ENCODE peak calls at places on chromosomes 13 and 19, in seven cellular contexts. One of them, this sample, is unnamed.

GRCh38 chr13:112521073-112521685 is 66.8 kb downstream of the TUBGCP3 start:
- DNase-seq in HFF-Myc: no peak
- DNase-seq in HFFc6: no peak
- DNase-seq in adrenal gland: no peak
- DNase-seq in cardiac muscle cell: no peak
- DNase-seq in stomach: no peak
- DNase-seq in AG04450: no peak
- DNase-seq in this sample: no peak

GRCh38 chr19:4197625-4198466 is 15.4 kb downstream of the ANKRD24 start:
- DNase-seq in stomach: no peak
- DNase-seq in cardiac muscle cell: no peak
- DNase-seq in AG04450: no peak
- DNase-seq in HFF-Myc: no peak
- DNase-seq in HFFc6: no peak
- DNase-seq in adrenal gland: no peak
- DNase-seq in this sample: no peak

GRCh38 chr19:5686647-5687359 is 3.3 kb upstream of the RPL36 start:
- DNase-seq in HFFc6: peak
- DNase-seq in adrenal gland: peak
- DNase-seq in cardiac muscle cell: peak
- DNase-seq in stomach: peak
- DNase-seq in HFF-Myc: peak
- DNase-seq in AG04450: peak
- DNase-seq in this sample: peak

GRCh38 chr19:42037649-42038048 is 32.4 kb downstream of the GRIK5 start:
- DNase-seq in adrenal gland: no peak
- DNase-seq in HFFc6: no peak
- DNase-seq in stomach: no peak
- DNase-seq in HFF-Myc: no peak
- DNase-seq in AG04450: no peak
- DNase-seq in cardiac muscle cell: no peak
- DNase-seq in this sample: no peak

GRCh38 chr13:21537105-21537504 is 66.9 kb downstream of the MICU2 start:
- DNase-seq in HFFc6: no peak
- DNase-seq in stomach: no peak
- DNase-seq in cardiac muscle cell: peak
- DNase-seq in HFF-Myc: no peak
- DNase-seq in adrenal gland: no peak
- DNase-seq in AG04450: no peak
- DNase-seq in this sample: no peak

GRCh38 chr13:44410328-44410859 is 36.8 kb downstream of the SERP2 start:
- DNase-seq in HFFc6: no peak
- DNase-seq in AG04450: no peak
- DNase-seq in adrenal gland: no peak
- DNase-seq in cardiac muscle cell: no peak
- DNase-seq in HFF-Myc: no peak
- DNase-seq in stomach: peak
- DNase-seq in this sample: no peak

GRCh38 chr13:100423375-100423774 is 165.2 kb downstream of the GGACT start:
- DNase-seq in stomach: no peak
- DNase-seq in AG04450: no peak
- DNase-seq in HFF-Myc: no peak
- DNase-seq in HFFc6: no peak
- DNase-seq in adrenal gland: no peak
- DNase-seq in cardiac muscle cell: peak
- DNase-seq in this sample: peak

GRCh38 chr19:35085947-35086346 is 29.7 kb upstream of the FXYD3 start:
- DNase-seq in HFFc6: no peak
- DNase-seq in cardiac muscle cell: no peak
- DNase-seq in adrenal gland: no peak
- DNase-seq in stomach: no peak
- DNase-seq in AG04450: no peak
- DNase-seq in HFF-Myc: no peak
- DNase-seq in this sample: no peak

GRCh38 chr13:109744512-109745051 is 41.8 kb downstream of the IRS2 start:
- DNase-seq in AG04450: peak
- DNase-seq in cardiac muscle cell: peak
- DNase-seq in HFFc6: peak
- DNase-seq in HFF-Myc: peak
- DNase-seq in adrenal gland: peak
- DNase-seq in stomach: no peak
- DNase-seq in this sample: no peak

GRCh38 chr13:98599502-98600328 is 22.8 kb upstream of the STK24 start:
- DNase-seq in HFF-Myc: no peak
- DNase-seq in cardiac muscle cell: no peak
- DNase-seq in adrenal gland: no peak
- DNase-seq in AG04450: no peak
- DNase-seq in HFFc6: no peak
- DNase-seq in stomach: no peak
- DNase-seq in this sample: no peak

GRCh38 chr13:98592353-98592740 is 15.4 kb upstream of the STK24 start:
- DNase-seq in adrenal gland: no peak
- DNase-seq in stomach: no peak
- DNase-seq in cardiac muscle cell: no peak
- DNase-seq in AG04450: no peak
- DNase-seq in HFFc6: no peak
- DNase-seq in HFF-Myc: no peak
- DNase-seq in this sample: no peak

GRCh38 chr13:98595134-98595533 is 18.2 kb upstream of the STK24 start:
- DNase-seq in stomach: no peak
- DNase-seq in adrenal gland: no peak
- DNase-seq in AG04450: no peak
- DNase-seq in HFF-Myc: no peak
- DNase-seq in cardiac muscle cell: no peak
- DNase-seq in HFFc6: no peak
- DNase-seq in this sample: no peak

DNA sequence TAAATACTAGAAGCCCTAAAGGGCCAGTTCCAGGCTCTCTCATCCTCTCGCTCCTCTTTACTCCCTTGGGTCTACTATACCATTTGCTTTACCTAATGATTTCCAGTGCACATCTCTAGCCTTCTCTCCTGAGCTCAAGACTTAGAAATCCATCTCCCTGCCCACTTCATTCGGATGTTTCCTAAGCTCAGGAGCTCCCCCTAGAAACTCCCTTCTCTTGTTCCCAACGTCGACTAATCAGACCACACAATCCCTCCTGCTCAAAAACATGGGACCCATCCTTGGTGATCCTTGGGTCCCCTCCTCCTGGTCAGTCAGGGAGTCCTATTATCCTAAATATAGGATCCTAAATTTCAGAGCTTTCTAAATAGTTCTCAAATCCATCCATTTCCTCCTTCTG is 21.1 kb upstream of the STK24 start:
- DNase-seq in adrenal gland: no peak
- DNase-seq in HFF-Myc: no peak
- DNase-seq in cardiac muscle cell: peak
- DNase-seq in HFFc6: no peak
- DNase-seq in stomach: no peak
- DNase-seq in AG04450: no peak
- DNase-seq in this sample: no peak
- TF ChIP-seq CTCF in adrenal gland: no peak
- TF ChIP-seq CTCF in HFF-Myc: peak
- TF ChIP-seq CTCF in cardiac muscle cell: peak
- TF ChIP-seq CTCF in HFFc6: peak
- TF ChIP-seq CTCF in stomach: no peak
- TF ChIP-seq CTCF in AG04450: peak
- TF ChIP-seq CTCF in this sample: no peak

GRCh38 chr13:66106246-66106645 is 1123.9 kb downstream of the PCDH9 start:
- DNase-seq in AG04450: no peak
- DNase-seq in stomach: no peak
- DNase-seq in HFF-Myc: no peak
- DNase-seq in cardiac muscle cell: no peak
- DNase-seq in adrenal gland: no peak
- DNase-seq in HFFc6: no peak
- DNase-seq in this sample: no peak

GRCh38 chr13:66117573-66117972 is 1112.6 kb downstream of the PCDH9 start:
- DNase-seq in AG04450: no peak
- DNase-seq in HFF-Myc: no peak
- DNase-seq in cardiac muscle cell: no peak
- DNase-seq in stomach: no peak
- DNase-seq in adrenal gland: no peak
- DNase-seq in HFFc6: no peak
- DNase-seq in this sample: no peak

GRCh38 chr13:66114127-66114526 is 1116.0 kb downstream of the PCDH9 start:
- DNase-seq in HFFc6: peak
- DNase-seq in cardiac muscle cell: no peak
- DNase-seq in HFF-Myc: peak
- DNase-seq in stomach: no peak
- DNase-seq in AG04450: no peak
- DNase-seq in adrenal gland: no peak
- DNase-seq in this sample: no peak

GRCh38 chr13:66111628-66112027 is 1118.5 kb downstream of the PCDH9 start:
- DNase-seq in stomach: no peak
- DNase-seq in HFF-Myc: no peak
- DNase-seq in adrenal gland: no peak
- DNase-seq in HFFc6: no peak
- DNase-seq in AG04450: no peak
- DNase-seq in cardiac muscle cell: no peak
- DNase-seq in this sample: no peak
- TF ChIP-seq CTCF in stomach: no peak
- TF ChIP-seq CTCF in HFF-Myc: no peak
- TF ChIP-seq CTCF in adrenal gland: no peak
- TF ChIP-seq CTCF in HFFc6: no peak
- TF ChIP-seq CTCF in AG04450: no peak
- TF ChIP-seq CTCF in cardiac muscle cell: no peak
- TF ChIP-seq CTCF in this sample: no peak

DNA sequence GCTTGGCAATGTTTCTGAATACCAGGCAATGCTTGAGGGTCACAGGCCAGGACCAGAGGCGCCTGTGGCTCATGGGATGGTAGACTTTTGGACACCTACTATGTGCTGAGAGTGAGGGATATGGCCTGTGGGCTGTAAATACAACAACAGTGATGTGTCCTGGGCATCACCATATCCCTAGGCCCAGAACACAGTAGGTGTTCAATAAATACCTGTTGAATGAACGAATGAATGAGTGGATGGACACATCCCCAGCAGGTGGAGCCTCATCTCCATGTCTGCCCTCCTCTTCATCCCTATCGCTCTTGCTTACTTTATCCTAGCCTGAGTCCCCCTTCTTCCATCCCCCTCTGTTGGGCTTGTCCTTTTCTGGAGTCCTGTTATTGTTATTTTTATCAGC is 16.5 kb upstream of the NANOS2 start:
- DNase-seq in stomach: no peak
- DNase-seq in cardiac muscle cell: no peak
- DNase-seq in adrenal gland: no peak
- DNase-seq in HFFc6: no peak
- DNase-seq in AG04450: no peak
- DNase-seq in HFF-Myc: no peak
- DNase-seq in this sample: no peak
- TF ChIP-seq CTCF in stomach: no peak
- TF ChIP-seq CTCF in cardiac muscle cell: no peak
- TF ChIP-seq CTCF in adrenal gland: no peak
- TF ChIP-seq CTCF in HFFc6: no peak
- TF ChIP-seq CTCF in AG04450: no peak
- TF ChIP-seq CTCF in HFF-Myc: no peak
- TF ChIP-seq CTCF in this sample: no peak

GRCh38 chr13:71799320-71799719 is 67.7 kb downstream of the DACH1 start:
- DNase-seq in HFF-Myc: no peak
- DNase-seq in HFFc6: no peak
- DNase-seq in adrenal gland: no peak
- DNase-seq in AG04450: no peak
- DNase-seq in stomach: no peak
- DNase-seq in cardiac muscle cell: no peak
- DNase-seq in this sample: no peak
- TF ChIP-seq CTCF in HFF-Myc: no peak
- TF ChIP-seq CTCF in HFFc6: no peak
- TF ChIP-seq CTCF in adrenal gland: no peak
- TF ChIP-seq CTCF in AG04450: no peak
- TF ChIP-seq CTCF in stomach: no peak
- TF ChIP-seq CTCF in cardiac muscle cell: no peak
- TF ChIP-seq CTCF in this sample: no peak

GRCh38 chr19:44813331-44814131 is 4.6 kb downstream of the BCAM start:
- DNase-seq in cardiac muscle cell: no peak
- DNase-seq in stomach: no peak
- DNase-seq in HFFc6: no peak
- DNase-seq in AG04450: no peak
- DNase-seq in HFF-Myc: no peak
- DNase-seq in adrenal gland: no peak
- DNase-seq in this sample: no peak
- TF ChIP-seq CTCF in cardiac muscle cell: no peak
- TF ChIP-seq CTCF in stomach: no peak
- TF ChIP-seq CTCF in HFFc6: no peak
- TF ChIP-seq CTCF in AG04450: no peak
- TF ChIP-seq CTCF in HFF-Myc: no peak
- TF ChIP-seq CTCF in adrenal gland: no peak
- TF ChIP-seq CTCF in this sample: no peak

GRCh38 chr13:34148359-34148758 is 330.4 kb downstream of the RFC3 start:
- DNase-seq in AG04450: no peak
- DNase-seq in cardiac muscle cell: no peak
- DNase-seq in HFF-Myc: no peak
- DNase-seq in HFFc6: no peak
- DNase-seq in adrenal gland: no peak
- DNase-seq in stomach: no peak
- DNase-seq in this sample: no peak

GRCh38 chr13:34145061-34145460 is 327.1 kb downstream of the RFC3 start:
- DNase-seq in AG04450: no peak
- DNase-seq in HFFc6: no peak
- DNase-seq in cardiac muscle cell: no peak
- DNase-seq in HFF-Myc: no peak
- DNase-seq in adrenal gland: no peak
- DNase-seq in stomach: no peak
- DNase-seq in this sample: no peak

GRCh38 chr13:34139660-34140059 is 321.7 kb downstream of the RFC3 start:
- DNase-seq in HFF-Myc: no peak
- DNase-seq in AG04450: no peak
- DNase-seq in cardiac muscle cell: no peak
- DNase-seq in stomach: no peak
- DNase-seq in adrenal gland: no peak
- DNase-seq in HFFc6: no peak
- DNase-seq in this sample: no peak

DNA sequence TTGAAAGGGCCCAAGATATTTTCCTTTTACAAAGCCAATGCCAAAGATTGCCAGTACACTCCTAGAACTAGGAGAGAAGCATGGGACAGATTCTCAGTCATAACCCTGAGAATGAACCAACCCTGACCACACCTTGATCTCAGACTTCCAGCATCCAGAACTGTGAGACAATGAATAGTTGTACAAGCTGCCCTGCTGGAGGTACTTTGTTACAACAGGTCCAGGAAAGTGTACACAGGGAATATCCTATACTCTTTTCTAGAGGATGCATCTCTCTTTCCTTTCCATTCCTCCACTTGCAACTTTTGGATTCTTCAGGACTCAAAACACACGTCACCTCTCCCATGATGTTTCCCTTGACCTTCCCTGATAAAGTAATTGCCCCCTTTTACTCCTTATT is 325.7 kb downstream of the RFC3 start:
- DNase-seq in adrenal gland: no peak
- DNase-seq in HFF-Myc: no peak
- DNase-seq in stomach: no peak
- DNase-seq in HFFc6: no peak
- DNase-seq in AG04450: no peak
- DNase-seq in cardiac muscle cell: no peak
- DNase-seq in this sample: no peak
- TF ChIP-seq CTCF in adrenal gland: no peak
- TF ChIP-seq CTCF in HFF-Myc: no peak
- TF ChIP-seq CTCF in stomach: no peak
- TF ChIP-seq CTCF in HFFc6: no peak
- TF ChIP-seq CTCF in AG04450: no peak
- TF ChIP-seq CTCF in cardiac muscle cell: no peak
- TF ChIP-seq CTCF in this sample: no peak

GRCh38 chr13:64441740-64442139 is 2788.4 kb downstream of the PCDH9 start:
- DNase-seq in HFFc6: no peak
- DNase-seq in adrenal gland: no peak
- DNase-seq in stomach: no peak
- DNase-seq in HFF-Myc: no peak
- DNase-seq in cardiac muscle cell: no peak
- DNase-seq in AG04450: no peak
- DNase-seq in this sample: no peak
- TF ChIP-seq CTCF in HFFc6: no peak
- TF ChIP-seq CTCF in adrenal gland: no peak
- TF ChIP-seq CTCF in stomach: no peak
- TF ChIP-seq CTCF in HFF-Myc: no peak
- TF ChIP-seq CTCF in cardiac muscle cell: no peak
- TF ChIP-seq CTCF in AG04450: no peak
- TF ChIP-seq CTCF in this sample: no peak

GRCh38 chr13:79413521-79413920 is 7.5 kb upstream of the RBM26 start:
- DNase-seq in HFF-Myc: no peak
- DNase-seq in HFFc6: no peak
- DNase-seq in AG04450: no peak
- DNase-seq in adrenal gland: no peak
- DNase-seq in cardiac muscle cell: no peak
- DNase-seq in stomach: no peak
- DNase-seq in this sample: no peak
- TF ChIP-seq CTCF in HFF-Myc: no peak
- TF ChIP-seq CTCF in HFFc6: no peak
- TF ChIP-seq CTCF in AG04450: no peak
- TF ChIP-seq CTCF in adrenal gland: no peak
- TF ChIP-seq CTCF in cardiac muscle cell: no peak
- TF ChIP-seq CTCF in stomach: no peak
- TF ChIP-seq CTCF in this sample: no peak

This sample was measured in CD14-positive monocyte.